ENCODE peak calls at places on chromosomes 13 and 19, in nine cellular contexts. Q, O, E, K, B, Y, F, D and N are unnamed samples.
A peak's percentile ranks its signal among the peaks of the same experiment; 100 is the strongest.

GRCh38 chr13:40787062-40787461 is 2.3 kb upstream of the SLC25A15 start:
- DNase-seq in E (no peak), Q (no peak), F (no peak), B (no peak), K (no peak), O (no peak), Y (no peak), D (no peak), N (no peak)

GRCh38 chr13:70723732-70724131 is 615.5 kb upstream of the KLHL1 start:
- DNase-seq in Q (no peak), B (no peak), O (no peak), F (no peak), D (no peak), E (no peak), K (no peak), Y (no peak), N (peak; percentile 15)

GRCh38 chr13:64339373-64340063 is 2890.6 kb downstream of the PCDH9 start:
- DNase-seq in K (no peak), E (no peak), F (no peak), Q (no peak), Y (no peak), D (no peak), B (no peak), O (no peak), N (no peak)

GRCh38 chr13:44848956-44849748 is 140.1 kb downstream of the NUFIP1 start:
- DNase-seq in F (no peak), E (peak; percentile 71), D (peak; percentile 76), Y (no peak), K (no peak), B (no peak), Q (no peak), O (no peak), N (no peak)

GRCh38 chr19:36225219-36225892 is 10.4 kb downstream of the ZNF146 start:
- DNase-seq in K (no peak), F (no peak), Q (no peak), B (no peak), E (no peak), D (no peak), Y (no peak), O (no peak), N (no peak)

GRCh38 chr13:66994097-66994496 is 236.0 kb downstream of the PCDH9 start:
- DNase-seq in B (peak; percentile 57), Q (no peak), Y (peak; percentile 45), O (peak; percentile 90), K (peak; percentile 28), D (peak; percentile 88), F (peak; percentile 70), E (no peak), N (peak; percentile 93)

GRCh38 chr19:535017-535835 is 3.7 kb downstream of the CDC34 start:
- DNase-seq in F (no peak), K (no peak), B (no peak), Q (no peak), O (no peak), Y (no peak), D (no peak), E (no peak), N (no peak)

GRCh38 chr13:101917475-101917810 is 465.0 kb downstream of the ITGBL1 start:
- DNase-seq in B (no peak), F (no peak), O (no peak), K (no peak), E (no peak), Y (no peak), Q (no peak), D (no peak), N (peak; percentile 16)

GRCh38 chr19:37654525-37654832 is 786 bp downstream of the ZFP30 start:
- DNase-seq in K (no peak), E (no peak), F (no peak), D (peak; percentile 24), B (no peak), Q (no peak), O (no peak), Y (no peak), N (no peak)

GRCh38 chr13:29924482-29924884 is 74.1 kb upstream of the UBL3 start:
- DNase-seq in E (no peak), B (no peak), F (no peak), O (peak; percentile 54), Q (no peak), Y (no peak), D (peak; percentile 85), K (no peak), N (no peak)

GRCh38 chr13:46171739-46172138 is 10.2 kb downstream of the LCP1 start:
- DNase-seq in Y (no peak), B (no peak), F (no peak), E (no peak), O (no peak), Q (no peak), K (no peak), D (no peak), N (no peak)

GRCh38 chr13:46170687-46171086 is 11.3 kb downstream of the LCP1 start:
- DNase-seq in B (no peak), F (no peak), K (no peak), D (no peak), Q (no peak), Y (no peak), O (peak; percentile 49), E (no peak), N (no peak)

GRCh38 chr13:46172531-46172991 is 9.4 kb downstream of the LCP1 start:
- DNase-seq in O (peak; percentile 26), K (no peak), Y (no peak), Q (peak; percentile 49), F (no peak), D (no peak), B (no peak), E (no peak), N (no peak)

GRCh38 chr13:46171223-46171622 is 10.8 kb downstream of the LCP1 start:
- DNase-seq in Y (no peak), B (no peak), K (no peak), F (no peak), O (no peak), E (no peak), Q (no peak), D (no peak), N (no peak)

DNA sequence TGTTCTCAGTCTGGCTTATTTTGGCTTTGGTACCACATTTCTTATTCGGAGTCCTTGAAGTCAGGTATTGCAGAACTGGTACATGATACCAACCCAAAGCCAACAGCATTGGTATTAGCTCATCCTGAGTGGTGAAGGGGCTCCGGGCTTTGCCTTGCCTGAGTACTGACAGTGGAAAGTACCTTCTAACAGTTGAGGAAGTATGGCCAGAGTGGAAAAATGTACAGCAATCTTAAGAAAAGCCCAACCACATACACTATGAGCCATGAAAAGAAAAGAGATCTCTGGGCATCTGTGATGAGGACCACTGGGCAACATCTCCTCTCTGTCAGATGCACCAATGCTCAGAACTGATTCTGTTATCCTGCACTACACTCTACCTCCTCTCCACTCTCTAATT is 8.3 kb downstream of the LCP1 start:
- DNase-seq in K (no peak), B (no peak), E (no peak), Q (no peak), O (no peak), Y (no peak), F (no peak), D (no peak), N (no peak)
- H3K4me1 ChIP-seq in K (no peaks in the 10 kb centered on the region), B (no peaks in the 10 kb centered on the region), E (no peaks in the 10 kb centered on the region), Q (peaks cover 91% of the 10 kb centered on the region), O (peaks cover 11% of the 10 kb centered on the region), Y (peaks cover 18% of the 10 kb centered on the region), F (no peaks in the 10 kb centered on the region), D (no peaks in the 10 kb centered on the region), N (no peaks in the 10 kb centered on the region)

GRCh38 chr19:58429745-58430144 is 10.2 kb downstream of the ZNF132 start:
- DNase-seq in O (no peak), Q (no peak), E (no peak), K (no peak), D (no peak), B (no peak), F (no peak), Y (no peak), N (no peak)

GRCh38 chr19:58428617-58429016 is 11.3 kb downstream of the ZNF132 start:
- DNase-seq in E (no peak), K (no peak), O (no peak), D (no peak), Q (no peak), Y (no peak), B (no peak), F (no peak), N (no peak)

GRCh38 chr19:58439576-58440554 is at the start of gene ZNF132:
- DNase-seq in E (peak; percentile 99), B (peak; percentile 92), Q (peak; percentile 90), F (peak; percentile 99), K (peak; percentile 95), D (peak; percentile 98), Y (peak; percentile 97), O (peak; percentile 100), N (peak; percentile 97)

GRCh38 chr19:58434217-58434616 is 5.7 kb downstream of the ZNF132 start:
- DNase-seq in D (no peak), B (no peak), E (no peak), Q (no peak), K (no peak), O (no peak), Y (no peak), F (no peak), N (no peak)
- H3K4me3 ChIP-seq in D (no peak overlapping the region), B (no peak overlapping the region), E (no peak overlapping the region), Q (no peak overlapping the region), K (no peak overlapping the region), O (peak overlapping the region; percentile 37), Y (no peak overlapping the region), F (no peak overlapping the region), N (no peak overlapping the region)

GRCh38 chr19:19211499-19212432 is at the start of gene NCAN:
- DNase-seq in D (no peak), E (no peak), Q (no peak), K (no peak), O (peak; percentile 48), B (no peak), Y (no peak), F (no peak), N (no peak)
- H3K27me3 ChIP-seq in D (peaks cover 5% of the 10 kb centered on the region), E (peaks cover 21% of the 10 kb centered on the region), Q (peaks cover 28% of the 10 kb centered on the region), K (peaks cover 74% of the 10 kb centered on the region), O (peaks cover 10% of the 10 kb centered on the region), B (peaks cover 62% of the 10 kb centered on the region), Y (peaks cover 93% of the 10 kb centered on the region), F (peaks cover 2% of the 10 kb centered on the region), N (peaks cover 29% of the 10 kb centered on the region)

GRCh38 chr19:4693078-4693350 is 22.9 kb upstream of the MYDGF start:
- DNase-seq in B (no peak), Q (no peak), O (no peak), F (no peak), K (no peak), Y (no peak), E (no peak), D (no peak), N (no peak)
- H3K4me1 ChIP-seq in B (peaks cover 9% of the 10 kb centered on the region), Q (no peaks in the 10 kb centered on the region), O (no peaks in the 10 kb centered on the region), F (no peaks in the 10 kb centered on the region), K (no peaks in the 10 kb centered on the region), Y (peaks cover 36% of the 10 kb centered on the region), E (no peaks in the 10 kb centered on the region), D (no peaks in the 10 kb centered on the region), N (no peaks in the 10 kb centered on the region)